ENCODE peak calls at places on chromosome 5, in five cellular contexts. H is activated B cell treated with CpG ODN at 0.5 μM for 24 hours; D is neural crest cell; E is SHP77 treated with DMSO at 0.1 percent for 48 hours; B is stimulated activated CD4-positive, alpha-beta T cell treated with anti-CD3 and anti-CD28 coated beads, Interleukin-1b, Interleukin-23, amount 100 ng/mL, for 1 hour. T is an unnamed sample.

GRCh38 chr5:132426525-132427138 is 57.1 kb downstream of the SLC22A5 start:
- DNase-seq in H (peak), E (no peak), B (no peak), D (no peak), T (peak)

GRCh38 chr5:127060470-127060985 is 12.8 kb downstream of the C5orf63 start:
- DNase-seq in H (no peak), E (no peak), B (no peak), D (no peak), T (no peak)

GRCh38 chr5:169142264-169142970 is 158.5 kb downstream of the SLIT3 start:
- DNase-seq in E (no peak), D (no peak), B (no peak), H (no peak), T (no peak)

GRCh38 chr5:175902013-175902412 is 30.6 kb downstream of the CPLX2 start:
- DNase-seq in B (no peak), E (no peak), D (no peak), H (no peak), T (no peak)

GRCh38 chr5:139961435-139962157 is 81.5 kb downstream of the NRG2 start:
- DNase-seq in H (no peak), B (no peak), E (no peak), D (no peak), T (no peak)

GRCh38 chr5:114838937-114839336 is 330.8 kb downstream of the TRIM36 start:
- DNase-seq in E (no peak), H (no peak), B (no peak), D (no peak), T (no peak)

GRCh38 chr5:56233230-56233629 is at the start of gene ANKRD55:
- DNase-seq in B (no peak), E (peak), D (no peak), H (no peak), T (no peak)

GRCh38 chr5:16061163-16061562 is 118.4 kb downstream of the MARCHF11 start:
- DNase-seq in D (no peak), E (no peak), H (no peak), B (no peak), T (no peak)

GRCh38 chr5:146620663-146621051 is 104.7 kb upstream of the GPR151 start:
- DNase-seq in E (no peak), D (peak), B (no peak), H (no peak), T (no peak)

GRCh38 chr5:82285206-82285605 is 7.1 kb upstream of the RPS23 start:
- DNase-seq in E (no peak), H (no peak), B (no peak), D (no peak), T (no peak)

GRCh38 chr5:40623480-40624420 is 56.0 kb upstream of the PTGER4 start:
- DNase-seq in D (no peak), E (no peak), H (no peak), B (peak), T (no peak)

GRCh38 chr5:172361566-172362238 is 78.1 kb upstream of the UBTD2 start:
- DNase-seq in B (no peak), D (no peak), H (no peak), E (no peak), T (no peak)

GRCh38 chr5:78699565-78700143 is 51.1 kb upstream of the LHFPL2 start:
- DNase-seq in B (no peak), D (peak), H (no peak), E (no peak), T (no peak)

GRCh38 chr5:88882321-88883038 is 504 bp downstream of the MEF2C start:
- DNase-seq in E (no peak), D (no peak), H (no peak), B (no peak), T (no peak)

GRCh38 chr5:81006955-81007636 is 46.9 kb downstream of the RASGRF2 start:
- DNase-seq in D (no peak), B (peak), E (no peak), H (no peak), T (peak)

GRCh38 chr5:62306494-62307363 is 723 bp downstream of the KIF2A start:
- DNase-seq in E (peak), H (no peak), D (peak), B (no peak), T (peak)

GRCh38 chr5:140317859-140318258 is 15.0 kb upstream of the PFDN1 start:
- DNase-seq in B (no peak), H (no peak), E (no peak), D (no peak), T (no peak)

GRCh38 chr5:1901081-1901480 is 18.4 kb upstream of the IRX4 start:
- DNase-seq in E (no peak), D (no peak), H (no peak), B (no peak), T (no peak)